ENCODE peak calls at places on chromosomes 6 and 20, in seven cellular contexts. L is AG08395; S is stromal cell of bone marrow; O is memory B cell; F is CD8-positive, alpha-beta memory T cell; P is AG09319; V is GOT3. X is an unnamed sample.

GRCh38 chr20:35280523-35280922 is 2.6 kb upstream of the MMP24OS start:
- DNase-seq in L (no peak), S (no peak), O (no peak), F (no peak), P (no peak), V (no peak), X (no peak)

GRCh38 chr6:144986271-144986670 is 701.1 kb downstream of the UTRN start:
- DNase-seq in L (no peak), S (no peak), O (no peak), F (no peak), P (no peak), V (no peak), X (no peak)

GRCh38 chr20:53488779-53489272 is 104.8 kb downstream of the ZNF217 start:
- DNase-seq in L (no peak), S (no peak), O (no peak), F (no peak), P (no peak), V (no peak), X (no peak)

GRCh38 chr6:53436904-53437303 is 88.2 kb upstream of the ELOVL5 start:
- DNase-seq in L (no peak), S (no peak), O (no peak), F (no peak), P (no peak), V (no peak), X (no peak)

GRCh38 chr6:121694389-121695185 is 259.1 kb downstream of the GJA1 start:
- DNase-seq in L (peak; percentile 34), S (peak; percentile 33), O (no peak), F (no peak), P (no peak), V (no peak), X (no peak)

GRCh38 chr6:34934516-34934915 is 45.5 kb downstream of the ANKS1A start:
- DNase-seq in L (no peak), S (no peak), O (no peak), F (no peak), P (no peak), V (no peak), X (no peak)

GRCh38 chr6:63897459-63897858 is 261.9 kb downstream of the PHF3 start:
- DNase-seq in L (peak; percentile 13), S (no peak), O (no peak), F (no peak), P (no peak), V (no peak), X (no peak)

GRCh38 chr6:170200458-170200891 is 90.4 kb downstream of the DLL1 start:
- DNase-seq in L (no peak), S (no peak), O (no peak), F (no peak), P (no peak), V (no peak), X (no peak)

GRCh38 chr6:23692184-23692583 is 433.8 kb upstream of the NRSN1 start:
- DNase-seq in L (no peak), S (no peak), O (no peak), F (no peak), P (no peak), V (no peak), X (no peak)

GRCh38 chr6:136510299-136510698 is 39.9 kb downstream of the MAP7 start:
- DNase-seq in L (no peak), S (no peak), O (no peak), F (no peak), P (no peak), V (no peak), X (no peak)

GRCh38 chr6:143194095-143194589 is 133.5 kb downstream of the AIG1 start:
- DNase-seq in L (no peak), S (no peak), O (no peak), F (no peak), P (no peak), V (no peak), X (no peak)

GRCh38 chr6:136728976-136729515 is 63.2 kb downstream of the MAP3K5 start:
- DNase-seq in L (no peak), S (no peak), O (no peak), F (no peak), P (no peak), V (no peak), X (no peak)

GRCh38 chr6:29763491-29764289 is 40.5 kb downstream of the HLA-F start:
- DNase-seq in L (peak; percentile 69), S (peak; percentile 86), O (no peak), F (no peak), P (peak; percentile 49), V (no peak), X (no peak)

GRCh38 chr6:120328521-120328920 is 979.0 kb upstream of the MAN1A1 start:
- DNase-seq in L (no peak), S (no peak), O (no peak), F (no peak), P (no peak), V (no peak), X (no peak)

GRCh38 chr20:47352332-47353223 is 3.9 kb downstream of the ZMYND8 start:
- DNase-seq in L (no peak), S (no peak), O (no peak), F (no peak), P (no peak), V (no peak), X (no peak)

GRCh38 chr20:44702776-44703175 is 12.4 kb upstream of the CCN5 start:
- DNase-seq in L (peak; percentile 96), S (peak; percentile 97), O (no peak), F (no peak), P (peak; percentile 89), V (peak; percentile 88), X (peak; percentile 86)

GRCh38 chr6:20652691-20653479 is 118.6 kb downstream of the CDKAL1 start:
- DNase-seq in L (no peak), S (no peak), O (no peak), F (no peak), P (no peak), V (no peak), X (no peak)

GRCh38 chr6:137297887-137298286 is 78.7 kb upstream of the IFNGR1 start:
- DNase-seq in L (peak; percentile 11), S (peak; percentile 44), O (no peak), F (no peak), P (no peak), V (no peak), X (peak; percentile 80)

GRCh38 chr6:39451831-39452230 is 129.3 kb upstream of the KCNK16 start:
- DNase-seq in L (no peak), S (no peak), O (no peak), F (no peak), P (no peak), V (no peak), X (no peak)

GRCh38 chr20:47586648-47587306 is 85.1 kb downstream of the NCOA3 start:
- DNase-seq in L (no peak), S (no peak), O (no peak), F (no peak), P (peak; percentile 61), V (no peak), X (no peak)

GRCh38 chr6:156543431-156543830 is 233.7 kb upstream of the ARID1B start:
- DNase-seq in L (no peak), S (peak; percentile 13), O (no peak), F (no peak), P (no peak), V (no peak), X (no peak)